ENCODE peak calls at places on chromosomes 4 and X, in eight cellular contexts. One of them, this sample, is unnamed.

GRCh38 chr4:6342530-6343293 is 73.1 kb downstream of the WFS1 start:
- DNase-seq in AG09319: no peak
- DNase-seq in stimulated activated CD8-positive, alpha-beta memory T cell treated with anti-CD3 and anti-CD28 coated beads, Interleukin-2, amount 100 ng/mL, for 1 hour: no peak
- DNase-seq in stimulated activated CD4-positive, alpha-beta T cell treated with anti-CD3 and anti-CD28 coated beads, TNF-alpha, amount 100 ng/mL, for 1 hour: no peak
- DNase-seq in GM03348: no peak
- DNase-seq in activated CD8-positive, alpha-beta T cell treated with anti-CD3 and anti-CD28 coated beads for 36 hours: no peak
- DNase-seq in NAMALWA: no peak
- DNase-seq in RKO: no peak
- DNase-seq in this sample: no peak

GRCh38 chr4:38489924-38490639 is 173.9 kb upstream of the KLF3 start:
- DNase-seq in AG09319: no peak
- DNase-seq in stimulated activated CD8-positive, alpha-beta memory T cell treated with anti-CD3 and anti-CD28 coated beads, Interleukin-2, amount 100 ng/mL, for 1 hour: no peak
- DNase-seq in stimulated activated CD4-positive, alpha-beta T cell treated with anti-CD3 and anti-CD28 coated beads, TNF-alpha, amount 100 ng/mL, for 1 hour: no peak
- DNase-seq in GM03348: peak; percentile 35
- DNase-seq in activated CD8-positive, alpha-beta T cell treated with anti-CD3 and anti-CD28 coated beads for 36 hours: no peak
- DNase-seq in NAMALWA: no peak
- DNase-seq in RKO: no peak
- DNase-seq in this sample: no peak

GRCh38 chr4:185215261-185215660 is 5.9 kb downstream of the SNX25 start:
- DNase-seq in AG09319: no peak
- DNase-seq in stimulated activated CD8-positive, alpha-beta memory T cell treated with anti-CD3 and anti-CD28 coated beads, Interleukin-2, amount 100 ng/mL, for 1 hour: no peak
- DNase-seq in stimulated activated CD4-positive, alpha-beta T cell treated with anti-CD3 and anti-CD28 coated beads, TNF-alpha, amount 100 ng/mL, for 1 hour: no peak
- DNase-seq in GM03348: no peak
- DNase-seq in activated CD8-positive, alpha-beta T cell treated with anti-CD3 and anti-CD28 coated beads for 36 hours: no peak
- DNase-seq in NAMALWA: no peak
- DNase-seq in RKO: no peak
- DNase-seq in this sample: peak; percentile 63

GRCh38 chr4:128565054-128565453 is 244.4 kb upstream of the JADE1 start:
- DNase-seq in AG09319: no peak
- DNase-seq in stimulated activated CD8-positive, alpha-beta memory T cell treated with anti-CD3 and anti-CD28 coated beads, Interleukin-2, amount 100 ng/mL, for 1 hour: no peak
- DNase-seq in stimulated activated CD4-positive, alpha-beta T cell treated with anti-CD3 and anti-CD28 coated beads, TNF-alpha, amount 100 ng/mL, for 1 hour: no peak
- DNase-seq in GM03348: no peak
- DNase-seq in activated CD8-positive, alpha-beta T cell treated with anti-CD3 and anti-CD28 coated beads for 36 hours: no peak
- DNase-seq in NAMALWA: no peak
- DNase-seq in RKO: no peak
- DNase-seq in this sample: no peak

GRCh38 chr4:122480023-122480422 is 23.5 kb upstream of the IL2 start:
- DNase-seq in AG09319: no peak
- DNase-seq in stimulated activated CD8-positive, alpha-beta memory T cell treated with anti-CD3 and anti-CD28 coated beads, Interleukin-2, amount 100 ng/mL, for 1 hour: no peak
- DNase-seq in stimulated activated CD4-positive, alpha-beta T cell treated with anti-CD3 and anti-CD28 coated beads, TNF-alpha, amount 100 ng/mL, for 1 hour: no peak
- DNase-seq in GM03348: peak; percentile 11
- DNase-seq in activated CD8-positive, alpha-beta T cell treated with anti-CD3 and anti-CD28 coated beads for 36 hours: peak; percentile 4
- DNase-seq in NAMALWA: no peak
- DNase-seq in RKO: no peak
- DNase-seq in this sample: peak; percentile 25

GRCh38 chr4:142480244-142480643 is 365.9 kb downstream of the INPP4B start:
- DNase-seq in AG09319: no peak
- DNase-seq in stimulated activated CD8-positive, alpha-beta memory T cell treated with anti-CD3 and anti-CD28 coated beads, Interleukin-2, amount 100 ng/mL, for 1 hour: no peak
- DNase-seq in stimulated activated CD4-positive, alpha-beta T cell treated with anti-CD3 and anti-CD28 coated beads, TNF-alpha, amount 100 ng/mL, for 1 hour: no peak
- DNase-seq in GM03348: no peak
- DNase-seq in activated CD8-positive, alpha-beta T cell treated with anti-CD3 and anti-CD28 coated beads for 36 hours: no peak
- DNase-seq in NAMALWA: no peak
- DNase-seq in RKO: no peak
- DNase-seq in this sample: no peak

GRCh38 chr4:85039526-85039925 is 73.0 kb upstream of the WDFY3 start:
- DNase-seq in AG09319: no peak
- DNase-seq in stimulated activated CD8-positive, alpha-beta memory T cell treated with anti-CD3 and anti-CD28 coated beads, Interleukin-2, amount 100 ng/mL, for 1 hour: no peak
- DNase-seq in stimulated activated CD4-positive, alpha-beta T cell treated with anti-CD3 and anti-CD28 coated beads, TNF-alpha, amount 100 ng/mL, for 1 hour: no peak
- DNase-seq in GM03348: peak; percentile 27
- DNase-seq in activated CD8-positive, alpha-beta T cell treated with anti-CD3 and anti-CD28 coated beads for 36 hours: no peak
- DNase-seq in NAMALWA: no peak
- DNase-seq in RKO: peak; percentile 30
- DNase-seq in this sample: no peak

GRCh38 chr4:15231265-15232091 is 196.4 kb upstream of the C1QTNF7 start:
- DNase-seq in AG09319: peak; percentile 84
- DNase-seq in stimulated activated CD8-positive, alpha-beta memory T cell treated with anti-CD3 and anti-CD28 coated beads, Interleukin-2, amount 100 ng/mL, for 1 hour: peak; percentile 36
- DNase-seq in stimulated activated CD4-positive, alpha-beta T cell treated with anti-CD3 and anti-CD28 coated beads, TNF-alpha, amount 100 ng/mL, for 1 hour: peak; percentile 51
- DNase-seq in GM03348: peak; percentile 82
- DNase-seq in activated CD8-positive, alpha-beta T cell treated with anti-CD3 and anti-CD28 coated beads for 36 hours: peak; percentile 87
- DNase-seq in NAMALWA: peak; percentile 82
- DNase-seq in RKO: peak; percentile 74
- DNase-seq in this sample: peak; percentile 36

GRCh38 chr4:105992641-105993305 is 97.5 kb downstream of the NPNT start:
- DNase-seq in AG09319: no peak
- DNase-seq in stimulated activated CD8-positive, alpha-beta memory T cell treated with anti-CD3 and anti-CD28 coated beads, Interleukin-2, amount 100 ng/mL, for 1 hour: no peak
- DNase-seq in stimulated activated CD4-positive, alpha-beta T cell treated with anti-CD3 and anti-CD28 coated beads, TNF-alpha, amount 100 ng/mL, for 1 hour: no peak
- DNase-seq in GM03348: no peak
- DNase-seq in activated CD8-positive, alpha-beta T cell treated with anti-CD3 and anti-CD28 coated beads for 36 hours: no peak
- DNase-seq in NAMALWA: no peak
- DNase-seq in RKO: no peak
- DNase-seq in this sample: no peak

GRCh38 chrX:25337841-25338240 is 322.1 kb upstream of the ARX start:
- DNase-seq in AG09319: no peak
- DNase-seq in stimulated activated CD8-positive, alpha-beta memory T cell treated with anti-CD3 and anti-CD28 coated beads, Interleukin-2, amount 100 ng/mL, for 1 hour: no peak
- DNase-seq in stimulated activated CD4-positive, alpha-beta T cell treated with anti-CD3 and anti-CD28 coated beads, TNF-alpha, amount 100 ng/mL, for 1 hour: no peak
- DNase-seq in GM03348: no peak
- DNase-seq in activated CD8-positive, alpha-beta T cell treated with anti-CD3 and anti-CD28 coated beads for 36 hours: no peak
- DNase-seq in NAMALWA: no peak
- DNase-seq in RKO: no peak
- DNase-seq in this sample: no peak

GRCh38 chr4:72486991-72487390 is 82.0 kb downstream of the ADAMTS3 start:
- DNase-seq in AG09319: no peak
- DNase-seq in stimulated activated CD8-positive, alpha-beta memory T cell treated with anti-CD3 and anti-CD28 coated beads, Interleukin-2, amount 100 ng/mL, for 1 hour: no peak
- DNase-seq in stimulated activated CD4-positive, alpha-beta T cell treated with anti-CD3 and anti-CD28 coated beads, TNF-alpha, amount 100 ng/mL, for 1 hour: no peak
- DNase-seq in GM03348: no peak
- DNase-seq in activated CD8-positive, alpha-beta T cell treated with anti-CD3 and anti-CD28 coated beads for 36 hours: no peak
- DNase-seq in NAMALWA: no peak
- DNase-seq in RKO: no peak
- DNase-seq in this sample: no peak

GRCh38 chr4:1309261-1310010 is 19.7 kb downstream of the MAEA start:
- DNase-seq in AG09319: peak; percentile 83
- DNase-seq in stimulated activated CD8-positive, alpha-beta memory T cell treated with anti-CD3 and anti-CD28 coated beads, Interleukin-2, amount 100 ng/mL, for 1 hour: peak; percentile 23
- DNase-seq in stimulated activated CD4-positive, alpha-beta T cell treated with anti-CD3 and anti-CD28 coated beads, TNF-alpha, amount 100 ng/mL, for 1 hour: peak; percentile 22
- DNase-seq in GM03348: peak; percentile 99
- DNase-seq in activated CD8-positive, alpha-beta T cell treated with anti-CD3 and anti-CD28 coated beads for 36 hours: peak; percentile 81
- DNase-seq in NAMALWA: peak; percentile 46
- DNase-seq in RKO: no peak
- DNase-seq in this sample: peak; percentile 74

GRCh38 chr4:40688446-40689095 is 58.9 kb upstream of the RBM47 start:
- DNase-seq in AG09319: no peak
- DNase-seq in stimulated activated CD8-positive, alpha-beta memory T cell treated with anti-CD3 and anti-CD28 coated beads, Interleukin-2, amount 100 ng/mL, for 1 hour: no peak
- DNase-seq in stimulated activated CD4-positive, alpha-beta T cell treated with anti-CD3 and anti-CD28 coated beads, TNF-alpha, amount 100 ng/mL, for 1 hour: no peak
- DNase-seq in GM03348: no peak
- DNase-seq in activated CD8-positive, alpha-beta T cell treated with anti-CD3 and anti-CD28 coated beads for 36 hours: peak; percentile 41
- DNase-seq in NAMALWA: no peak
- DNase-seq in RKO: no peak
- DNase-seq in this sample: no peak

GRCh38 chr4:153535735-153536494 is 69.8 kb downstream of the TMEM131L start:
- DNase-seq in AG09319: no peak
- DNase-seq in stimulated activated CD8-positive, alpha-beta memory T cell treated with anti-CD3 and anti-CD28 coated beads, Interleukin-2, amount 100 ng/mL, for 1 hour: no peak
- DNase-seq in stimulated activated CD4-positive, alpha-beta T cell treated with anti-CD3 and anti-CD28 coated beads, TNF-alpha, amount 100 ng/mL, for 1 hour: no peak
- DNase-seq in GM03348: no peak
- DNase-seq in activated CD8-positive, alpha-beta T cell treated with anti-CD3 and anti-CD28 coated beads for 36 hours: no peak
- DNase-seq in NAMALWA: peak; percentile 47
- DNase-seq in RKO: no peak
- DNase-seq in this sample: peak; percentile 47

GRCh38 chr4:73589261-73589847 is 30.9 kb downstream of the RASSF6 start:
- DNase-seq in AG09319: peak; percentile 32
- DNase-seq in stimulated activated CD8-positive, alpha-beta memory T cell treated with anti-CD3 and anti-CD28 coated beads, Interleukin-2, amount 100 ng/mL, for 1 hour: no peak
- DNase-seq in stimulated activated CD4-positive, alpha-beta T cell treated with anti-CD3 and anti-CD28 coated beads, TNF-alpha, amount 100 ng/mL, for 1 hour: no peak
- DNase-seq in GM03348: peak; percentile 67
- DNase-seq in activated CD8-positive, alpha-beta T cell treated with anti-CD3 and anti-CD28 coated beads for 36 hours: no peak
- DNase-seq in NAMALWA: peak; percentile 83
- DNase-seq in RKO: no peak
- DNase-seq in this sample: peak; percentile 40

GRCh38 chr4:48906283-48907173 is at the start of gene OCIAD2:
- DNase-seq in AG09319: no peak
- DNase-seq in stimulated activated CD8-positive, alpha-beta memory T cell treated with anti-CD3 and anti-CD28 coated beads, Interleukin-2, amount 100 ng/mL, for 1 hour: peak; percentile 60
- DNase-seq in stimulated activated CD4-positive, alpha-beta T cell treated with anti-CD3 and anti-CD28 coated beads, TNF-alpha, amount 100 ng/mL, for 1 hour: peak; percentile 59
- DNase-seq in GM03348: peak; percentile 37
- DNase-seq in activated CD8-positive, alpha-beta T cell treated with anti-CD3 and anti-CD28 coated beads for 36 hours: peak; percentile 91
- DNase-seq in NAMALWA: peak; percentile 89
- DNase-seq in RKO: peak; percentile 86
- DNase-seq in this sample: no peak

GRCh38 chr4:52588097-52588496 is 71.0 kb downstream of the USP46 start:
- DNase-seq in AG09319: no peak
- DNase-seq in stimulated activated CD8-positive, alpha-beta memory T cell treated with anti-CD3 and anti-CD28 coated beads, Interleukin-2, amount 100 ng/mL, for 1 hour: no peak
- DNase-seq in stimulated activated CD4-positive, alpha-beta T cell treated with anti-CD3 and anti-CD28 coated beads, TNF-alpha, amount 100 ng/mL, for 1 hour: no peak
- DNase-seq in GM03348: peak; percentile 42
- DNase-seq in activated CD8-positive, alpha-beta T cell treated with anti-CD3 and anti-CD28 coated beads for 36 hours: peak; percentile 40
- DNase-seq in NAMALWA: peak; percentile 23
- DNase-seq in RKO: peak; percentile 3
- DNase-seq in this sample: no peak

GRCh38 chr4:78166582-78166981 is 109.5 kb downstream of the FRAS1 start:
- DNase-seq in AG09319: no peak
- DNase-seq in stimulated activated CD8-positive, alpha-beta memory T cell treated with anti-CD3 and anti-CD28 coated beads, Interleukin-2, amount 100 ng/mL, for 1 hour: no peak
- DNase-seq in stimulated activated CD4-positive, alpha-beta T cell treated with anti-CD3 and anti-CD28 coated beads, TNF-alpha, amount 100 ng/mL, for 1 hour: no peak
- DNase-seq in GM03348: no peak
- DNase-seq in activated CD8-positive, alpha-beta T cell treated with anti-CD3 and anti-CD28 coated beads for 36 hours: no peak
- DNase-seq in NAMALWA: no peak
- DNase-seq in RKO: no peak
- DNase-seq in this sample: no peak

GRCh38 chrX:110061138-110061537 is 58.2 kb downstream of the TMEM164 start:
- DNase-seq in AG09319: no peak
- DNase-seq in stimulated activated CD8-positive, alpha-beta memory T cell treated with anti-CD3 and anti-CD28 coated beads, Interleukin-2, amount 100 ng/mL, for 1 hour: no peak
- DNase-seq in stimulated activated CD4-positive, alpha-beta T cell treated with anti-CD3 and anti-CD28 coated beads, TNF-alpha, amount 100 ng/mL, for 1 hour: no peak
- DNase-seq in GM03348: no peak
- DNase-seq in activated CD8-positive, alpha-beta T cell treated with anti-CD3 and anti-CD28 coated beads for 36 hours: no peak
- DNase-seq in NAMALWA: no peak
- DNase-seq in RKO: no peak
- DNase-seq in this sample: no peak

GRCh38 chr4:10080874-10081606 is 35.6 kb downstream of the WDR1 start:
- DNase-seq in AG09319: no peak
- DNase-seq in stimulated activated CD8-positive, alpha-beta memory T cell treated with anti-CD3 and anti-CD28 coated beads, Interleukin-2, amount 100 ng/mL, for 1 hour: no peak
- DNase-seq in stimulated activated CD4-positive, alpha-beta T cell treated with anti-CD3 and anti-CD28 coated beads, TNF-alpha, amount 100 ng/mL, for 1 hour: no peak
- DNase-seq in GM03348: no peak
- DNase-seq in activated CD8-positive, alpha-beta T cell treated with anti-CD3 and anti-CD28 coated beads for 36 hours: peak; percentile 0
- DNase-seq in NAMALWA: no peak
- DNase-seq in RKO: no peak
- DNase-seq in this sample: no peak